ENCODE peak calls at places on chromosomes 13 and 19, in nine cellular contexts. H, T, U, L, B, E, I, Y and D are unnamed samples.

GRCh38 chr19:37594982-37595382 is 306 bp downstream of the ZNF540 start:
- DNase-seq in L (peak; percentile 66), H (peak; percentile 54), B (no peak), T (peak; percentile 47), I (peak; percentile 56), Y (no peak), U (peak; percentile 58), E (peak; percentile 68), D (no peak)

GRCh38 chr19:45439569-45440258 is 16.0 kb upstream of the ERCC1 start:
- DNase-seq in Y (peak; percentile 87), T (peak; percentile 78), U (peak; percentile 87), L (peak; percentile 88), E (peak; percentile 91), H (peak; percentile 77), B (no peak), I (peak; percentile 73), D (no peak)

GRCh38 chr13:40668335-40668734 is 1.9 kb upstream of the FOXO1 start:
- DNase-seq in Y (peak; percentile 61), H (no peak), L (peak; percentile 50), E (peak; percentile 39), U (peak; percentile 67), T (no peak), I (peak; percentile 28), B (no peak), D (no peak)

GRCh38 chr13:106246817-106247216 is 288.6 kb downstream of the EFNB2 start:
- DNase-seq in L (no peak), I (no peak), E (no peak), U (no peak), H (no peak), B (no peak), T (no peak), Y (no peak), D (no peak)

GRCh38 chr13:102470283-102470920 is 68.6 kb upstream of the FGF14 start:
- DNase-seq in I (peak; percentile 42), H (no peak), L (no peak), E (no peak), U (no peak), T (no peak), B (no peak), Y (no peak), D (no peak)

GRCh38 chr13:50358221-50358620 is 343.0 kb downstream of the KCNRG start:
- DNase-seq in U (no peak), I (no peak), L (no peak), H (peak; percentile 6), Y (no peak), E (no peak), B (no peak), T (no peak), D (no peak)

GRCh38 chr13:36907801-36908200 is 12.2 kb downstream of the SMAD9 start:
- DNase-seq in B (no peak), T (no peak), Y (no peak), E (no peak), U (no peak), I (no peak), H (no peak), L (no peak), D (no peak)

GRCh38 chr19:5232798-5233505 is 107.7 kb downstream of the PTPRS start:
- DNase-seq in B (no peak), H (no peak), L (no peak), I (no peak), E (no peak), T (no peak), U (no peak), Y (peak; percentile 30), D (no peak)

GRCh38 chr13:23514076-23514475 is 56.1 kb upstream of the TNFRSF19 start:
- DNase-seq in H (no peak), Y (no peak), T (no peak), U (no peak), E (no peak), L (no peak), I (no peak), B (no peak), D (no peak)

GRCh38 chr19:19406878-19407639 is 1.6 kb downstream of the GATAD2A start:
- DNase-seq in T (peak; percentile 29), H (peak; percentile 41), Y (peak; percentile 63), B (no peak), L (peak; percentile 74), I (peak; percentile 67), U (no peak), E (peak; percentile 72), D (no peak)

DNA sequence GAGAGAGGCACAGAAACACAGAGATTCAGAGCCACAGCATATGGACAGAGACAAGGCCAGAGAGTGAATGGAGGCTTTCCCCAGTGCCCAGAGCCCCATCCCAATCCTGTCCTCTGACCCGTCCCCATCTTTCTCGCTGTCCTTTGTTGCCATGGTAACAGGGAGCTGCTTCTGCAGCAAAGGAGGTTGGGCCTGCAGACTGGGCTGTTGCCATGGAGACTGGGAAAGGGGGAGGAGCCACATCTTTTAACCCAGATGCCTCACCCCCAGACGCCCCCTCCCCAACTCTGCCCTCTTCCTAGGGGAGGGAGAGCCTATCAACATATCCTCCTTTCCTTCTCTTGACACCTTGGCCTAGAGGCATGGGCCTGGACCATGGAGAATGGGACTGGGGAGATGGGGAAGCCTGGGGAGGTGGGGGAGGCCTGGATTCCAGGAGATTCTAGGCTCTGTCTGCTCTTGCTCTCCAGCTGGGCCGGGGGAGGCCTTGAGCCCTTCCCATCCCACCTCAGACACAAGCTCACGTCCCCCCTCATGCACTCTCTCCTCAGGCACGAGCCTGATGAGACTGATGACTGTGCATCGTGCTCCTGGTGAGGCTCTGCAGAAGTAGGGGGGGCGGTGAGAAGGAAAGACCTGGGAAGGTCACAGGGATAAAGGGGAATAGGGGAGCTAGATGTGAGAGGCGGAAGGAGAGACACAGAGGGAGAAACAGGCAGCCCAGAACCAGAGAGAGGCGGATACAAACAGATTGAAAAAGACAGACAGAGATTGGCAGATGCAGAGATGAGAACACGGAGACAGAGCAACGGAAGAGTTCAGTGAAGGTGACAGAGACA is 2.1 kb upstream of the ATP1A3 start:
- DNase-seq in I (no peak), Y (peak; percentile 58), T (peak; percentile 80), U (no peak), H (no peak), L (no peak), B (no peak), E (no peak), D (no peak)
- H3K4me3 ChIP-seq in I (no peak overlapping the region), Y (no peak overlapping the region), T (peak overlapping the region; percentile 57), U (no peak overlapping the region), H (no peak overlapping the region), L (no peak overlapping the region), B (no peak overlapping the region), E (no peak overlapping the region), D (no peak overlapping the region)

DNA sequence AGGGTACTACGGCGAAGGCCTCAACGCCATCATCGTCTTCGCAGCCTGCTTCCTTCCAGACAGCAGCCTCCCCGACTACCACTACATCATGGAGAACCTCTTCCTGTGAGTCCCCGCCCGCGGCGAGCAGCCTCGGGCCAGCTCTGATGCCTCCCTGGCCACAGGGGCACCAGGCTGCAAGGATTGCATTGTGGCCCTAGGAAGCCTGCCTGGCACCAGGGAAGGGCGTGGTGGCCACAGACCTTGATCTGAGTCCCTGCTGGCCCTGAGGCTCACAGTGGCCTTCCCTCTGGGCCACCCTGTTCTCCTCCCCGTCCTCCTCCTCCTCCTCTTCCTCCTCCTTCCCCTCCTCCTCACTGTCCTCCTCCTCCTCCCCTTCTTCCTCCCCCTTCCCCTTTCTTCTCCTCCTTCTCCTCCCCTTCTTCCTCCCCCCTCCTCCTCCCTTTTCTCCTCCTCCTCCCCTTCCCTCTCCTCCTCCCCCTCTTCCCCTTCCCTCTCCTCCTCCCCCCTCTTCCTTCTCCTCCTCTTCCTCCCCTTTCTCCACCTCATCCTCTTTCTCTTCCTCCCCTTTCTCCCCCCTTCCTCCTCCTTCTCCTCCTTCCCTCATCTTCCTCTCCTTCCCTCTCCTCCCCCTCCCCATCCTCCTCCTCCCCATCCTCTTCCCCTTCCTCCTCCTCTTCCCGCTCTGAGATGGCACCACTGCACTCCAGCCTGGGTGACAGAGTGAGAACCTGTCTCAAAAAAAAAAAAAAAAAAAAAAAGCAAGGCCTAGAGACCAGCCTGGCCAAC is 24.4 kb upstream of the NMRK2 start:
- DNase-seq in I (no peak), U (no peak), T (no peak), L (no peak), H (no peak), Y (no peak), B (no peak), E (no peak), D (no peak)
- H3K27me3 ChIP-seq in I (no peaks in the 10 kb centered on the region), U (peaks cover 13% of the 10 kb centered on the region), T (no peaks in the 10 kb centered on the region), L (no peaks in the 10 kb centered on the region), H (no peaks in the 10 kb centered on the region), Y (no peaks in the 10 kb centered on the region), B (no peaks in the 10 kb centered on the region), E (no peaks in the 10 kb centered on the region), D (no peaks in the 10 kb centered on the region)

GRCh38 chr19:6275170-6275744 is 4.5 kb downstream of the MLLT1 start:
- DNase-seq in E (no peak), L (no peak), T (no peak), B (no peak), H (no peak), Y (no peak), I (no peak), U (no peak), D (no peak)

GRCh38 chr19:6274756-6275155 is 5.0 kb downstream of the MLLT1 start:
- DNase-seq in E (no peak), L (no peak), H (no peak), Y (no peak), I (no peak), B (no peak), T (no peak), U (no peak), D (no peak)

GRCh38 chr19:6273701-6274601 is 5.8 kb downstream of the MLLT1 start:
- DNase-seq in U (peak; percentile 94), I (peak; percentile 86), E (peak; percentile 62), H (peak; percentile 80), T (peak; percentile 97), L (peak; percentile 64), B (peak; percentile 49), Y (no peak), D (peak; percentile 75)

GRCh38 chr19:6278051-6278450 is 1.7 kb downstream of the MLLT1 start:
- DNase-seq in H (no peak), B (no peak), L (no peak), E (no peak), I (no peak), Y (no peak), T (no peak), U (no peak), D (no peak)

DNA sequence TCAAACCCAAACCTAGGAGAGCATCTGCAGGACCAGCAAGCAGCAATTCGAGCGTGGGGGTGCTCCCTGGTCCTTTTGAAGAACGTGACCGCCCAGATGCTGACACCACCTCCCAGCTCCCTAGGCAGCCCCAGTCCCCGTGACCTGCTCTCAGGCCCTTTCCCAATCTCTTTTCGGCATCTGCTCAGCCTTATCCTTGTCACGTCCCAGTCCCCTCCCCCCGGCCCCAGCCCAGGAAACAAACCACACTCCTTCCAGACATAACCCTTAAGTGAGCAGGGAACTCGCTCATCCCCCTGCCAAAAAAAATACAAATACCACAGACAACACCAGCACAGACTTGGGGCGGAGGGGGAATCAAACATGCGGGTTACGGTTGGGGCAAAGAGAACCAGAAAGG is 3.3 kb downstream of the MLLT1 start:
- DNase-seq in I (no peak), Y (no peak), H (peak; percentile 65), T (peak; percentile 70), U (peak; percentile 89), E (peak; percentile 43), L (peak; percentile 56), B (no peak), D (peak; percentile 75)
- H3K4me3 ChIP-seq in I (no peak overlapping the region), Y (no peak overlapping the region), H (no peak overlapping the region), T (no peak overlapping the region), U (peak overlapping the region; percentile 2), E (no peak overlapping the region), L (no peak overlapping the region), B (no peak overlapping the region), D (no peak overlapping the region)

DNA sequence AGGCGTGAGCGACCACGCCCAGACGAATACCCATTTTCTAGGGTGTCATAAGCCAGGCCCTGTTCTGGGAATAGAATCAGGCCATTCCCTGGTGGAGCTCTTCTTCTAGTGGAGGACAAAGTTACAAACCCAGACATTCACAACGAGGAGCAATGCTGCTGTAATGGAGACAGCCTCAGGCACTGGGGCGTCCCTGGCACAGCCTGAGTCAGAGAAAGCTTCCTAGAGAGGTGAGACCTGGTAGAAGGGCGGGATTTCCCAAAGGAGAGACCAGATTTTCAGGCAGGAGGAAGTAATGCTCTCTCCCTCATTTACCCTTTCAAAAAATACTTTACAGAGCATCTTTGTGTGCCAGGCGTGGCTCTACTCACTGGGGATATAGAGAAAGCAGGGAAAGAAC is 12.7 kb downstream of the PRKCG start:
- DNase-seq in B (no peak), H (no peak), E (no peak), U (no peak), L (no peak), Y (no peak), T (no peak), I (no peak), D (no peak)
- H3K27me3 ChIP-seq in B (peaks cover 8% of the 10 kb centered on the region), H (peaks cover 4% of the 10 kb centered on the region), E (peaks cover 22% of the 10 kb centered on the region), U (peaks cover 85% of the 10 kb centered on the region), L (peaks cover 72% of the 10 kb centered on the region), Y (peaks cover 7% of the 10 kb centered on the region), T (no peaks in the 10 kb centered on the region), I (no peaks in the 10 kb centered on the region), D (peaks cover 5% of the 10 kb centered on the region)